ENCODE peak calls at places on chromosomes 2 and 18, in eight cellular contexts. One of them, this sample, is unnamed.

GRCh38 chr2:128039535-128039934 is 11.7 kb upstream of the SAP130 start:
- DNase-seq in BE2C: no peak
- DNase-seq in NCI-H1417: no peak
- DNase-seq in DMS53: no peak
- DNase-seq in activated T-cell treated with anti-CD3 and anti-CD28 coated beads for 1 hour: no peak
- DNase-seq in activated CD4-positive, alpha-beta T cell treated with anti-CD3 and anti-CD28 coated beads for 24 hours: no peak
- DNase-seq in psoas muscle: no peak
- DNase-seq in right lobe of liver: no peak
- DNase-seq in this sample: no peak

GRCh38 chr2:134717706-134718094 is 1.1 kb downstream of the TMEM163 start:
- DNase-seq in BE2C: no peak
- DNase-seq in activated T-cell treated with anti-CD3 and anti-CD28 coated beads for 1 hour: no peak
- DNase-seq in DMS53: peak
- DNase-seq in right lobe of liver: no peak
- DNase-seq in activated CD4-positive, alpha-beta T cell treated with anti-CD3 and anti-CD28 coated beads for 24 hours: no peak
- DNase-seq in NCI-H1417: peak
- DNase-seq in psoas muscle: no peak
- DNase-seq in this sample: no peak

GRCh38 chr2:205235434-205235833 is 446.9 kb upstream of the NRP2 start:
- DNase-seq in activated T-cell treated with anti-CD3 and anti-CD28 coated beads for 1 hour: no peak
- DNase-seq in psoas muscle: no peak
- DNase-seq in activated CD4-positive, alpha-beta T cell treated with anti-CD3 and anti-CD28 coated beads for 24 hours: no peak
- DNase-seq in DMS53: no peak
- DNase-seq in right lobe of liver: no peak
- DNase-seq in NCI-H1417: no peak
- DNase-seq in BE2C: no peak
- DNase-seq in this sample: no peak

GRCh38 chr2:115739574-115739973 is 1297.1 kb downstream of the DPP10 start:
- DNase-seq in right lobe of liver: no peak
- DNase-seq in activated T-cell treated with anti-CD3 and anti-CD28 coated beads for 1 hour: no peak
- DNase-seq in activated CD4-positive, alpha-beta T cell treated with anti-CD3 and anti-CD28 coated beads for 24 hours: no peak
- DNase-seq in DMS53: peak
- DNase-seq in psoas muscle: no peak
- DNase-seq in BE2C: no peak
- DNase-seq in NCI-H1417: no peak
- DNase-seq in this sample: no peak

GRCh38 chr2:99939135-99939534 is 203.3 kb downstream of the AFF3 start:
- DNase-seq in activated T-cell treated with anti-CD3 and anti-CD28 coated beads for 1 hour: no peak
- DNase-seq in DMS53: peak
- DNase-seq in NCI-H1417: peak
- DNase-seq in psoas muscle: no peak
- DNase-seq in right lobe of liver: no peak
- DNase-seq in activated CD4-positive, alpha-beta T cell treated with anti-CD3 and anti-CD28 coated beads for 24 hours: no peak
- DNase-seq in BE2C: no peak
- DNase-seq in this sample: no peak

GRCh38 chr18:79707239-79707638 is 27.6 kb downstream of the CTDP1 start:
- DNase-seq in DMS53: no peak
- DNase-seq in right lobe of liver: no peak
- DNase-seq in BE2C: no peak
- DNase-seq in NCI-H1417: no peak
- DNase-seq in activated T-cell treated with anti-CD3 and anti-CD28 coated beads for 1 hour: no peak
- DNase-seq in activated CD4-positive, alpha-beta T cell treated with anti-CD3 and anti-CD28 coated beads for 24 hours: no peak
- DNase-seq in psoas muscle: no peak
- DNase-seq in this sample: no peak

GRCh38 chr2:48183276-48183675 is 277.0 kb upstream of the FBXO11 start:
- DNase-seq in NCI-H1417: no peak
- DNase-seq in activated T-cell treated with anti-CD3 and anti-CD28 coated beads for 1 hour: no peak
- DNase-seq in activated CD4-positive, alpha-beta T cell treated with anti-CD3 and anti-CD28 coated beads for 24 hours: no peak
- DNase-seq in DMS53: no peak
- DNase-seq in right lobe of liver: no peak
- DNase-seq in BE2C: no peak
- DNase-seq in psoas muscle: no peak
- DNase-seq in this sample: no peak

GRCh38 chr18:78762753-78763152 is 216.9 kb upstream of the SALL3 start:
- DNase-seq in right lobe of liver: no peak
- DNase-seq in psoas muscle: no peak
- DNase-seq in BE2C: no peak
- DNase-seq in activated T-cell treated with anti-CD3 and anti-CD28 coated beads for 1 hour: no peak
- DNase-seq in NCI-H1417: no peak
- DNase-seq in DMS53: no peak
- DNase-seq in activated CD4-positive, alpha-beta T cell treated with anti-CD3 and anti-CD28 coated beads for 24 hours: no peak
- DNase-seq in this sample: no peak

GRCh38 chr2:101753720-101754490 is 56.4 kb downstream of the MAP4K4 start:
- DNase-seq in activated CD4-positive, alpha-beta T cell treated with anti-CD3 and anti-CD28 coated beads for 24 hours: no peak
- DNase-seq in right lobe of liver: no peak
- DNase-seq in DMS53: peak
- DNase-seq in BE2C: no peak
- DNase-seq in psoas muscle: no peak
- DNase-seq in activated T-cell treated with anti-CD3 and anti-CD28 coated beads for 1 hour: no peak
- DNase-seq in NCI-H1417: no peak
- DNase-seq in this sample: no peak

GRCh38 chr2:147469471-147469870 is 375.4 kb upstream of the ACVR2A start:
- DNase-seq in activated CD4-positive, alpha-beta T cell treated with anti-CD3 and anti-CD28 coated beads for 24 hours: no peak
- DNase-seq in DMS53: no peak
- DNase-seq in BE2C: no peak
- DNase-seq in right lobe of liver: no peak
- DNase-seq in psoas muscle: no peak
- DNase-seq in activated T-cell treated with anti-CD3 and anti-CD28 coated beads for 1 hour: no peak
- DNase-seq in NCI-H1417: peak
- DNase-seq in this sample: no peak

GRCh38 chr2:1739961-1740713 is 4.2 kb downstream of the PXDN start:
- DNase-seq in NCI-H1417: no peak
- DNase-seq in right lobe of liver: no peak
- DNase-seq in activated T-cell treated with anti-CD3 and anti-CD28 coated beads for 1 hour: no peak
- DNase-seq in psoas muscle: no peak
- DNase-seq in DMS53: no peak
- DNase-seq in activated CD4-positive, alpha-beta T cell treated with anti-CD3 and anti-CD28 coated beads for 24 hours: no peak
- DNase-seq in BE2C: no peak
- DNase-seq in this sample: no peak

GRCh38 chr2:166373951-166374350 is 1.8 kb downstream of the SCN9A start:
- DNase-seq in activated T-cell treated with anti-CD3 and anti-CD28 coated beads for 1 hour: no peak
- DNase-seq in NCI-H1417: peak
- DNase-seq in BE2C: peak
- DNase-seq in activated CD4-positive, alpha-beta T cell treated with anti-CD3 and anti-CD28 coated beads for 24 hours: no peak
- DNase-seq in DMS53: peak
- DNase-seq in psoas muscle: no peak
- DNase-seq in right lobe of liver: no peak
- DNase-seq in this sample: no peak

GRCh38 chr2:64273524-64274398 is 129.5 kb upstream of the PELI1 start:
- DNase-seq in DMS53: peak
- DNase-seq in psoas muscle: peak
- DNase-seq in activated CD4-positive, alpha-beta T cell treated with anti-CD3 and anti-CD28 coated beads for 24 hours: no peak
- DNase-seq in activated T-cell treated with anti-CD3 and anti-CD28 coated beads for 1 hour: no peak
- DNase-seq in NCI-H1417: no peak
- DNase-seq in BE2C: peak
- DNase-seq in right lobe of liver: peak
- DNase-seq in this sample: no peak

GRCh38 chr18:55007582-55007981 is 48.3 kb upstream of the CCDC68 start:
- DNase-seq in activated CD4-positive, alpha-beta T cell treated with anti-CD3 and anti-CD28 coated beads for 24 hours: no peak
- DNase-seq in DMS53: no peak
- DNase-seq in NCI-H1417: no peak
- DNase-seq in right lobe of liver: no peak
- DNase-seq in activated T-cell treated with anti-CD3 and anti-CD28 coated beads for 1 hour: no peak
- DNase-seq in psoas muscle: no peak
- DNase-seq in BE2C: no peak
- DNase-seq in this sample: no peak

GRCh38 chr2:168448980-168449379 is 7.1 kb upstream of the CERS6 start:
- DNase-seq in psoas muscle: no peak
- DNase-seq in DMS53: no peak
- DNase-seq in activated CD4-positive, alpha-beta T cell treated with anti-CD3 and anti-CD28 coated beads for 24 hours: no peak
- DNase-seq in NCI-H1417: no peak
- DNase-seq in activated T-cell treated with anti-CD3 and anti-CD28 coated beads for 1 hour: no peak
- DNase-seq in right lobe of liver: no peak
- DNase-seq in BE2C: no peak
- DNase-seq in this sample: no peak

GRCh38 chr2:23566236-23567142 is 181.5 kb downstream of the KLHL29 start:
- DNase-seq in NCI-H1417: peak
- DNase-seq in activated T-cell treated with anti-CD3 and anti-CD28 coated beads for 1 hour: no peak
- DNase-seq in DMS53: peak
- DNase-seq in BE2C: peak
- DNase-seq in psoas muscle: no peak
- DNase-seq in activated CD4-positive, alpha-beta T cell treated with anti-CD3 and anti-CD28 coated beads for 24 hours: peak
- DNase-seq in right lobe of liver: no peak
- DNase-seq in this sample: no peak

GRCh38 chr2:165469417-165469816 is at the start of gene CSRNP3:
- DNase-seq in activated CD4-positive, alpha-beta T cell treated with anti-CD3 and anti-CD28 coated beads for 24 hours: no peak
- DNase-seq in psoas muscle: no peak
- DNase-seq in right lobe of liver: peak
- DNase-seq in BE2C: peak
- DNase-seq in NCI-H1417: peak
- DNase-seq in DMS53: peak
- DNase-seq in activated T-cell treated with anti-CD3 and anti-CD28 coated beads for 1 hour: no peak
- DNase-seq in this sample: peak

GRCh38 chr18:7870855-7871254 is 303.7 kb downstream of the PTPRM start:
- DNase-seq in activated CD4-positive, alpha-beta T cell treated with anti-CD3 and anti-CD28 coated beads for 24 hours: no peak
- DNase-seq in NCI-H1417: no peak
- DNase-seq in psoas muscle: no peak
- DNase-seq in activated T-cell treated with anti-CD3 and anti-CD28 coated beads for 1 hour: no peak
- DNase-seq in DMS53: no peak
- DNase-seq in BE2C: no peak
- DNase-seq in right lobe of liver: no peak
- DNase-seq in this sample: no peak

GRCh38 chr2:111918383-111918806 is 20.0 kb downstream of the MERTK start:
- DNase-seq in psoas muscle: no peak
- DNase-seq in BE2C: peak
- DNase-seq in right lobe of liver: no peak
- DNase-seq in activated T-cell treated with anti-CD3 and anti-CD28 coated beads for 1 hour: no peak
- DNase-seq in DMS53: peak
- DNase-seq in NCI-H1417: peak
- DNase-seq in activated CD4-positive, alpha-beta T cell treated with anti-CD3 and anti-CD28 coated beads for 24 hours: no peak
- DNase-seq in this sample: no peak

GRCh38 chr2:182745061-182745460 is 29.0 kb downstream of the DNAJC10 start:
- DNase-seq in BE2C: no peak
- DNase-seq in activated T-cell treated with anti-CD3 and anti-CD28 coated beads for 1 hour: no peak
- DNase-seq in right lobe of liver: no peak
- DNase-seq in NCI-H1417: no peak
- DNase-seq in psoas muscle: no peak
- DNase-seq in DMS53: no peak
- DNase-seq in activated CD4-positive, alpha-beta T cell treated with anti-CD3 and anti-CD28 coated beads for 24 hours: no peak
- DNase-seq in this sample: no peak

GRCh38 chr2:219228745-219229374 is 576 bp downstream of the ATG9A start:
- DNase-seq in psoas muscle: no peak
- DNase-seq in BE2C: no peak
- DNase-seq in activated T-cell treated with anti-CD3 and anti-CD28 coated beads for 1 hour: no peak
- DNase-seq in DMS53: no peak
- DNase-seq in activated CD4-positive, alpha-beta T cell treated with anti-CD3 and anti-CD28 coated beads for 24 hours: no peak
- DNase-seq in right lobe of liver: peak
- DNase-seq in NCI-H1417: peak
- DNase-seq in this sample: no peak

GRCh38 chr2:165745916-165746315 is 48.1 kb downstream of the GALNT3 start:
- DNase-seq in BE2C: no peak
- DNase-seq in psoas muscle: no peak
- DNase-seq in NCI-H1417: peak
- DNase-seq in right lobe of liver: no peak
- DNase-seq in DMS53: no peak
- DNase-seq in activated T-cell treated with anti-CD3 and anti-CD28 coated beads for 1 hour: no peak
- DNase-seq in activated CD4-positive, alpha-beta T cell treated with anti-CD3 and anti-CD28 coated beads for 24 hours: no peak
- DNase-seq in this sample: peak